ENCODE peak calls at places on chromosomes 5 and 9, in eight cellular contexts. P is LHCN-M2; L is stimulated activated CD8-positive, alpha-beta memory T cell treated with anti-CD3 and anti-CD28 coated beads, Interleukin-4, amount 100 ng/mL, for 24 hours; H is H54; C is activated T-helper 9 cell treated with anti-CD3 and anti-CD28 coated beads, Interleukin-2, amount 50 U/mL, for 16 hours; O is activated CD4-positive, alpha-beta T cell treated with anti-CD3 and anti-CD28 coated beads, Interleukin-2, amount 10 ng/mL, durations not matched to agents 7 days and 5 days; I is head of caudate nucleus; T is tibial nerve. Q is an unnamed sample.

GRCh38 chr5:149371296-149371962 is 7.7 kb downstream of the IL17B start:
- DNase-seq in T (peak; percentile 52), H (peak; percentile 77), O (peak; percentile 74), C (peak; percentile 47), I (peak; percentile 76), L (peak; percentile 41), P (peak; percentile 41), Q (peak; percentile 41)

GRCh38 chr5:159469496-159470370 is 139.4 kb upstream of the IL12B start:
- DNase-seq in T (no peak), C (no peak), H (no peak), P (no peak), O (peak; percentile 54), I (no peak), L (no peak), Q (no peak)

GRCh38 chr9:116594552-116594951 is 92.6 kb upstream of the TRIM32 start:
- DNase-seq in P (peak; percentile 92), H (peak; percentile 76), I (no peak), L (no peak), C (no peak), O (no peak), T (no peak), Q (no peak)

GRCh38 chr9:81534138-81534865 is 155.0 kb downstream of the TLE1 start:
- DNase-seq in O (no peak), L (no peak), I (no peak), P (peak; percentile 56), C (no peak), H (no peak), T (no peak), Q (no peak)

GRCh38 chr5:172078027-172078426 is 71.6 kb upstream of the FBXW11 start:
- DNase-seq in L (no peak), P (no peak), I (no peak), T (no peak), O (no peak), H (no peak), C (no peak), Q (no peak)

GRCh38 chr5:14180437-14180836 is 37.3 kb downstream of the TRIO start:
- DNase-seq in P (no peak), L (no peak), H (no peak), I (no peak), T (no peak), O (no peak), C (no peak), Q (no peak)

GRCh38 chr9:79581388-79581787 is 9.6 kb downstream of the TLE4 start:
- DNase-seq in L (no peak), T (no peak), C (no peak), P (no peak), O (no peak), H (no peak), I (no peak), Q (no peak)

GRCh38 chr5:91301459-91301858 is 81.7 kb downstream of the ARRDC3 start:
- DNase-seq in L (no peak), C (no peak), P (peak; percentile 75), O (no peak), I (no peak), H (no peak), T (no peak), Q (no peak)

GRCh38 chr5:67095346-67095871 is 101.2 kb downstream of the CD180 start:
- DNase-seq in C (no peak), H (no peak), P (peak; percentile 62), L (no peak), T (peak; percentile 69), O (no peak), I (peak; percentile 55), Q (no peak)

GRCh38 chr5:45521067-45521466 is 175.1 kb downstream of the HCN1 start:
- DNase-seq in P (no peak), T (no peak), L (no peak), I (no peak), O (no peak), C (no peak), H (peak; percentile 4), Q (no peak)

GRCh38 chr9:77848428-77848827 is 183.2 kb downstream of the GNAQ start:
- DNase-seq in O (no peak), T (no peak), C (no peak), P (no peak), L (no peak), I (peak; percentile 65), H (no peak), Q (peak; percentile 17)